ENCODE peak calls at places on chromosome X, in six cellular contexts. P, Z, C, E, A and X are unnamed samples.
A peak's percentile ranks its signal among the peaks of the same experiment; 100 is the strongest.

GRCh38 chrX:154711264-154711663 is 39.6 kb downstream of the GAB3 start:
- DNase-seq in P (no peak), Z (no peak), C (no peak), E (no peak), A (no peak), X (no peak)

GRCh38 chrX:123481908-123482873 is 250.7 kb downstream of the THOC2 start:
- DNase-seq in P (no peak), Z (no peak), C (no peak), E (no peak), A (peak; percentile 70), X (no peak)

GRCh38 chrX:115452256-115452655 is 108.7 kb upstream of the PLS3 start:
- DNase-seq in P (no peak), Z (no peak), C (peak; percentile 12), E (no peak), A (peak; percentile 77), X (no peak)

GRCh38 chrX:139559383-139560042 is 29.0 kb downstream of the F9 start:
- DNase-seq in P (no peak), Z (peak; percentile 3), C (peak; percentile 69), E (no peak), A (peak; percentile 79), X (no peak)

GRCh38 chrX:139890991-139891700 is 41.7 kb downstream of the ATP11C start:
- DNase-seq in P (no peak), Z (peak; percentile 16), C (peak; percentile 70), E (no peak), A (peak; percentile 76), X (no peak)

GRCh38 chrX:94107981-94108380 is 434.0 kb downstream of the FAM133A start:
- DNase-seq in P (no peak), Z (no peak), C (no peak), E (no peak), A (no peak), X (no peak)

GRCh38 chrX:130340271-130340670 is 552 bp downstream of the SLC25A14 start:
- DNase-seq in P (no peak), Z (no peak), C (no peak), E (no peak), A (no peak), X (no peak)

GRCh38 chrX:108019382-108019857 is 25.4 kb upstream of the VSIG1 start:
- DNase-seq in P (no peak), Z (no peak), C (no peak), E (no peak), A (no peak), X (no peak)

GRCh38 chrX:12309733-12310054 is 171.4 kb downstream of the FRMPD4 start:
- DNase-seq in P (no peak), Z (no peak), C (no peak), E (no peak), A (no peak), X (no peak)